ENCODE peak calls at places on chromosomes 1 and 21, in five cellular contexts. N is esophagus muscularis mucosa, F is A549, P is uterus, Y is suprapubic skin. I is an unnamed sample.

GRCh38 chr1:15236226-15237145 is 10.5 kb upstream of the FHAD1 start:
- DNase-seq in Y (no peak), P (no peak), N (no peak), F (no peak), I (no peak)

GRCh38 chr21:33198346-33199135 is 31.2 kb upstream of the IFNAR2 start:
- DNase-seq in P (no peak), F (no peak), Y (peak; percentile 79), N (no peak), I (peak; percentile 67)

GRCh38 chr1:176880954-176881595 is 283.4 kb downstream of the ASTN1 start:
- DNase-seq in F (peak; percentile 69), N (no peak), P (peak; percentile 62), Y (peak; percentile 75), I (peak; percentile 52)

GRCh38 chr1:65263286-65263685 is 46.1 kb upstream of the DNAJC6 start:
- DNase-seq in F (no peak), N (no peak), Y (no peak), P (no peak), I (no peak)

GRCh38 chr1:67135354-67135753 is 584 bp upstream of the C1orf141 start:
- DNase-seq in N (no peak), P (no peak), Y (no peak), F (no peak), I (no peak)

GRCh38 chr21:25801217-25802015 is 66.6 kb downstream of the GABPA start:
- DNase-seq in F (peak; percentile 90), P (peak; percentile 61), N (peak; percentile 92), Y (peak; percentile 85), I (peak; percentile 49)

GRCh38 chr1:242454262-242455051 is 70.0 kb downstream of the PLD5 start:
- DNase-seq in N (peak; percentile 50), P (no peak), F (peak; percentile 54), Y (no peak), I (no peak)

GRCh38 chr1:209434066-209434465 is 149.4 kb upstream of the CAMK1G start:
- DNase-seq in F (peak; percentile 25), P (no peak), Y (no peak), N (no peak), I (no peak)

GRCh38 chr21:37073417-37074194 is 552 bp downstream of the TTC3 start:
- DNase-seq in F (peak; percentile 14), Y (peak; percentile 86), P (peak; percentile 59), N (no peak), I (peak; percentile 56)

GRCh38 chr21:38897532-38898421 is 92.0 kb downstream of the ETS2 start:
- DNase-seq in Y (no peak), P (peak; percentile 43), F (no peak), N (no peak), I (no peak)

GRCh38 chr1:232788235-232788872 is 16.9 kb upstream of the MAP10 start:
- DNase-seq in F (no peak), N (no peak), P (no peak), Y (no peak), I (no peak)

GRCh38 chr1:173329747-173330146 is 122.6 kb upstream of the TNFSF4 start:
- DNase-seq in Y (no peak), P (no peak), N (no peak), F (peak; percentile 38), I (no peak)

GRCh38 chr1:8040586-8040985 is 14.5 kb upstream of the ERRFI1 start:
- DNase-seq in N (no peak), F (peak; percentile 96), Y (peak; percentile 79), P (peak; percentile 60), I (peak; percentile 89)

GRCh38 chr1:65412256-65412983 is 8.0 kb upstream of the LEPR start:
- DNase-seq in Y (no peak), N (no peak), F (no peak), P (no peak), I (no peak)

GRCh38 chr1:109272021-109272799 is 10.7 kb downstream of the PSRC1 start:
- DNase-seq in Y (peak; percentile 58), F (no peak), N (no peak), P (no peak), I (no peak)

GRCh38 chr21:41580758-41581554 is 73.0 kb upstream of the TMPRSS2 start:
- DNase-seq in Y (no peak), P (no peak), F (no peak), N (no peak), I (peak; percentile 82)

GRCh38 chr1:4796161-4796998 is 142.0 kb downstream of the AJAP1 start:
- DNase-seq in F (no peak), Y (no peak), P (no peak), N (no peak), I (no peak)

GRCh38 chr1:178224358-178224757 is 130.5 kb downstream of the RASAL2 start:
- DNase-seq in F (peak; percentile 29), P (no peak), N (no peak), Y (no peak), I (no peak)

GRCh38 chr1:15423355-15424077 is 13.8 kb downstream of the EFHD2 start:
- DNase-seq in P (no peak), N (no peak), Y (no peak), F (no peak), I (no peak)

GRCh38 chr1:89971600-89971999 is 23.3 kb upstream of the ZNF326 start:
- DNase-seq in F (peak; percentile 41), P (no peak), N (no peak), Y (no peak), I (no peak)

GRCh38 chr1:243349128-243349527 is 93.3 kb downstream of the SDCCAG8 start:
- DNase-seq in Y (no peak), F (no peak), P (no peak), N (no peak), I (no peak)

GRCh38 chr1:173451981-173452380 is 25.2 kb upstream of the PRDX6 start:
- DNase-seq in Y (no peak), P (no peak), N (no peak), F (no peak), I (no peak)

GRCh38 chr1:168297019-168297418 is 16.3 kb downstream of the TBX19 start:
- DNase-seq in F (no peak), Y (no peak), N (no peak), P (no peak), I (no peak)

GRCh38 chr1:63274371-63274770 is 48.0 kb upstream of the FOXD3 start:
- DNase-seq in F (no peak), P (no peak), N (no peak), Y (no peak), I (no peak)

GRCh38 chr1:166671627-166672026 is 167.6 kb upstream of the POGK start:
- DNase-seq in P (no peak), F (no peak), Y (no peak), N (no peak), I (no peak)

GRCh38 chr1:94926365-94926914 is 470 bp downstream of the CNN3 start:
- DNase-seq in P (peak; percentile 56), N (no peak), Y (peak; percentile 77), F (peak; percentile 45), I (peak; percentile 89)

GRCh38 chr1:216223521-216223920 is 199.7 kb downstream of the USH2A start:
- DNase-seq in N (no peak), P (no peak), Y (no peak), F (no peak), I (no peak)

GRCh38 chr1:68113961-68114360 is 63.5 kb upstream of the DIRAS3 start:
- DNase-seq in N (peak; percentile 89), F (no peak), P (no peak), Y (no peak), I (no peak)

DNA sequence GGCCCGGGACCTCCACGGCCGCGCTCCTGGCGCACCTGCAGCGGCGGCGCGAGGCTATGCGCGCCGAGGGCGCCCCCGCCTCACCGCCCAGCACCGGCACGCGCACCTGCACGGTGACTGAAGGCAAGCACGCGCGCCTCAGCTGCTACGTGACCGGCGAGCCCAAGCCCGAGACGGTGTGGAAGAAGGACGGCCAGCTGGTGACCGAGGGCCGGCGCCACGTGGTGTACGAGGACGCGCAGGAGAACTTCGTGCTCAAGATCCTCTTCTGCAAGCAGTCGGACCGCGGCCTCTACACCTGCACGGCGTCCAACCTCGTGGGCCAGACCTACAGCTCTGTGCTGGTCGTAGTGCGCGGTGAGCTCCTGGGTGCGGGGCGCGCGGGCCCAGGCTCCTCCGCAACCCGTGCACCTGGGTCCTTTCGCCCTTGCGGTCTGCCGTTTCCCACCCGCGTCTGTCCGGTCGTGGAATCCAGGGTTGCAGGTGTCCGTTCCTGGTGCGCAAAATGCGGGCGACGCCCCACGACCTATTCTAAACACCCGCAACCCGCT is 4.6 kb downstream of the OBSCN start:
- DNase-seq in Y (no peak), P (no peak), N (no peak), F (no peak), I (no peak)
- TF ChIP-seq POLR2A in Y (no peak), P (no peak), N (no peak), F (no peak), I (no peak)

GRCh38 chr1:217431395-217431794 is 199.5 kb downstream of the GPATCH2 start:
- DNase-seq in P (no peak), Y (no peak), F (no peak), N (no peak), I (no peak)
- TF ChIP-seq CTCF in P (no peak), Y (no peak), F (no peak), N (no peak), I (no peak)

GRCh38 chr1:207031016-207031415 is 1.5 kb downstream of the C1orf116 start:
- DNase-seq in N (no peak), Y (no peak), F (no peak), P (no peak), I (no peak)
- H3K4me3 ChIP-seq in N (no peak overlapping the region), Y (peak overlapping the region; percentile 50), F (peak overlapping the region; percentile 33), P (no peak overlapping the region), I (no peak overlapping the region)

DNA sequence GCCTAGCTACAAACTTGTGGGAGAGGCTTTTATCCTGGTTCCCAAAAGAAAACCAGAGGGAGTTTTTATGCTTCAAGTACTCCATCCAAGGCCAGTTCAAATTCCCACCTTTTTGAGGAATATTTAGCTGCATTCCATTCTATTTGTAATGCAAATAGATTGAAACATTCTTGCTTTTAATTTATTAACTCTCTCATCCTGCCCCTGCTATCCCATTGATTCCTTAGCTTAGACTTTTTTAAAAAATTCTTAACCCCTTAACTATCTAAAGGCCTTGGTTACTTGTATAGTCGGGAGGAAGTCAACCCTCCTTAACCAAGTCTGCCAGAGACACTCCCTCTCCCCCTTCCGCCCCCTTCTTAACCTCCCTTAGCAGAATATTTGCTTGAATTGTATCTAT is 2.5 kb upstream of the MOV10 start:
- DNase-seq in Y (no peak), P (no peak), F (no peak), N (no peak), I (no peak)
- TF ChIP-seq POLR2A in Y (no peak), P (no peak), F (no peak), N (no peak), I (no peak)